ENCODE peak calls at places on chromosomes 1 and 21, in six cellular contexts. One of them, this sample, is unnamed.

GRCh38 chr1:198925575-198925974 is 286.7 kb downstream of the PTPRC start:
- DNase-seq in upper lobe of right lung: no peak
- DNase-seq in cardiac fibroblast: no peak
- DNase-seq in colonic mucosa: no peak
- DNase-seq in fibroblast of mammary gland: no peak
- DNase-seq in HepG2: no peak
- DNase-seq in this sample: no peak

GRCh38 chr1:151085953-151086559 is 15.5 kb downstream of the GABPB2 start:
- DNase-seq in upper lobe of right lung: no peak
- DNase-seq in cardiac fibroblast: no peak
- DNase-seq in colonic mucosa: no peak
- DNase-seq in fibroblast of mammary gland: no peak
- DNase-seq in HepG2: no peak
- DNase-seq in this sample: no peak

GRCh38 chr1:183582021-183582746 is 8.1 kb downstream of the NCF2 start:
- DNase-seq in upper lobe of right lung: no peak
- DNase-seq in cardiac fibroblast: no peak
- DNase-seq in colonic mucosa: no peak
- DNase-seq in fibroblast of mammary gland: no peak
- DNase-seq in HepG2: no peak
- DNase-seq in this sample: no peak

GRCh38 chr1:85406887-85407593 is 57.9 kb downstream of the DDAH1 start:
- DNase-seq in upper lobe of right lung: no peak
- DNase-seq in cardiac fibroblast: peak; percentile 94
- DNase-seq in colonic mucosa: peak; percentile 60
- DNase-seq in fibroblast of mammary gland: peak; percentile 94
- DNase-seq in HepG2: peak; percentile 69
- DNase-seq in this sample: peak; percentile 26

GRCh38 chr1:75392278-75392677 is 218.6 kb downstream of the SLC44A5 start:
- DNase-seq in upper lobe of right lung: no peak
- DNase-seq in cardiac fibroblast: no peak
- DNase-seq in colonic mucosa: no peak
- DNase-seq in fibroblast of mammary gland: no peak
- DNase-seq in HepG2: no peak
- DNase-seq in this sample: no peak

GRCh38 chr1:117535776-117536175 is 70.1 kb upstream of the TENT5C start:
- DNase-seq in upper lobe of right lung: no peak
- DNase-seq in cardiac fibroblast: no peak
- DNase-seq in colonic mucosa: no peak
- DNase-seq in fibroblast of mammary gland: no peak
- DNase-seq in HepG2: no peak
- DNase-seq in this sample: no peak

GRCh38 chr1:209652121-209652742 is at the start of gene LAMB3:
- DNase-seq in upper lobe of right lung: peak; percentile 82
- DNase-seq in cardiac fibroblast: no peak
- DNase-seq in colonic mucosa: peak; percentile 92
- DNase-seq in fibroblast of mammary gland: no peak
- DNase-seq in HepG2: no peak
- DNase-seq in this sample: no peak

GRCh38 chr1:234246638-234247116 is 126.6 kb upstream of the COA6 start:
- DNase-seq in upper lobe of right lung: no peak
- DNase-seq in cardiac fibroblast: no peak
- DNase-seq in colonic mucosa: no peak
- DNase-seq in fibroblast of mammary gland: no peak
- DNase-seq in HepG2: no peak
- DNase-seq in this sample: no peak

GRCh38 chr1:195030793-195031192 is 1577.4 kb downstream of the KCNT2 start:
- DNase-seq in upper lobe of right lung: peak; percentile 44
- DNase-seq in cardiac fibroblast: no peak
- DNase-seq in colonic mucosa: no peak
- DNase-seq in fibroblast of mammary gland: no peak
- DNase-seq in HepG2: no peak
- DNase-seq in this sample: no peak

GRCh38 chr1:167057297-167057688 is 32.9 kb downstream of the GPA33 start:
- DNase-seq in upper lobe of right lung: no peak
- DNase-seq in cardiac fibroblast: peak; percentile 29
- DNase-seq in colonic mucosa: no peak
- DNase-seq in fibroblast of mammary gland: peak; percentile 19
- DNase-seq in HepG2: peak; percentile 39
- DNase-seq in this sample: no peak

GRCh38 chr1:29236993-29237905 is 927 bp downstream of the PTPRU start:
- DNase-seq in upper lobe of right lung: peak; percentile 85
- DNase-seq in cardiac fibroblast: peak; percentile 73
- DNase-seq in colonic mucosa: peak; percentile 35
- DNase-seq in fibroblast of mammary gland: no peak
- DNase-seq in HepG2: peak; percentile 34
- DNase-seq in this sample: peak; percentile 79

GRCh38 chr21:42570362-42570761 is 56.7 kb downstream of the SLC37A1 start:
- DNase-seq in upper lobe of right lung: no peak
- DNase-seq in cardiac fibroblast: no peak
- DNase-seq in colonic mucosa: no peak
- DNase-seq in fibroblast of mammary gland: no peak
- DNase-seq in HepG2: no peak
- DNase-seq in this sample: no peak

GRCh38 chr1:230864441-230864840 is 3.9 kb downstream of the C1orf198 start:
- DNase-seq in upper lobe of right lung: no peak
- DNase-seq in cardiac fibroblast: peak; percentile 39
- DNase-seq in colonic mucosa: no peak
- DNase-seq in fibroblast of mammary gland: no peak
- DNase-seq in HepG2: no peak
- DNase-seq in this sample: no peak

GRCh38 chr1:2592672-2593071 is 6.1 kb downstream of the PRXL2B start:
- DNase-seq in upper lobe of right lung: peak; percentile 54
- DNase-seq in cardiac fibroblast: no peak
- DNase-seq in colonic mucosa: peak; percentile 69
- DNase-seq in fibroblast of mammary gland: no peak
- DNase-seq in HepG2: no peak
- DNase-seq in this sample: no peak

GRCh38 chr1:228544021-228544850 is 57.1 kb downstream of the RNF187 start:
- DNase-seq in upper lobe of right lung: peak; percentile 17
- DNase-seq in cardiac fibroblast: no peak
- DNase-seq in colonic mucosa: no peak
- DNase-seq in fibroblast of mammary gland: no peak
- DNase-seq in HepG2: no peak
- DNase-seq in this sample: no peak

GRCh38 chr21:33924079-33924765 is 8.6 kb upstream of the ATP5PO start:
- DNase-seq in upper lobe of right lung: peak; percentile 92
- DNase-seq in cardiac fibroblast: peak; percentile 85
- DNase-seq in colonic mucosa: peak; percentile 95
- DNase-seq in fibroblast of mammary gland: peak; percentile 76
- DNase-seq in HepG2: peak; percentile 70
- DNase-seq in this sample: peak; percentile 94

GRCh38 chr1:100683448-100684349 is 35.8 kb upstream of the VCAM1 start:
- DNase-seq in upper lobe of right lung: no peak
- DNase-seq in cardiac fibroblast: no peak
- DNase-seq in colonic mucosa: no peak
- DNase-seq in fibroblast of mammary gland: no peak
- DNase-seq in HepG2: no peak
- DNase-seq in this sample: no peak

GRCh38 chr1:207084701-207085180 is 3.9 kb upstream of the C4BPB start:
- DNase-seq in upper lobe of right lung: no peak
- DNase-seq in cardiac fibroblast: peak; percentile 71
- DNase-seq in colonic mucosa: peak; percentile 70
- DNase-seq in fibroblast of mammary gland: peak; percentile 55
- DNase-seq in HepG2: peak; percentile 71
- DNase-seq in this sample: peak; percentile 20

GRCh38 chr1:93979718-93980319 is 70.6 kb upstream of the GCLM start:
- DNase-seq in upper lobe of right lung: no peak
- DNase-seq in cardiac fibroblast: peak; percentile 84
- DNase-seq in colonic mucosa: peak; percentile 58
- DNase-seq in fibroblast of mammary gland: peak; percentile 82
- DNase-seq in HepG2: peak; percentile 93
- DNase-seq in this sample: peak; percentile 34

GRCh38 chr1:181101581-181102226 is 13.2 kb downstream of the IER5 start:
- DNase-seq in upper lobe of right lung: no peak
- DNase-seq in cardiac fibroblast: peak; percentile 76
- DNase-seq in colonic mucosa: no peak
- DNase-seq in fibroblast of mammary gland: peak; percentile 69
- DNase-seq in HepG2: no peak
- DNase-seq in this sample: no peak

GRCh38 chr1:219963432-219963831 is 35.1 kb upstream of the SLC30A10 start:
- DNase-seq in upper lobe of right lung: no peak
- DNase-seq in cardiac fibroblast: no peak
- DNase-seq in colonic mucosa: no peak
- DNase-seq in fibroblast of mammary gland: no peak
- DNase-seq in HepG2: peak; percentile 11
- DNase-seq in this sample: no peak

GRCh38 chr1:155890251-155890650 is 20.9 kb downstream of the RIT1 start:
- DNase-seq in upper lobe of right lung: no peak
- DNase-seq in cardiac fibroblast: no peak
- DNase-seq in colonic mucosa: no peak
- DNase-seq in fibroblast of mammary gland: no peak
- DNase-seq in HepG2: no peak
- DNase-seq in this sample: no peak

GRCh38 chr1:156241926-156242325 is at the start of gene BGLAP:
- DNase-seq in upper lobe of right lung: no peak
- DNase-seq in cardiac fibroblast: no peak
- DNase-seq in colonic mucosa: no peak
- DNase-seq in fibroblast of mammary gland: no peak
- DNase-seq in HepG2: no peak
- DNase-seq in this sample: no peak

GRCh38 chr21:35324372-35325220 is 275.5 kb upstream of the RUNX1 start:
- DNase-seq in upper lobe of right lung: no peak
- DNase-seq in cardiac fibroblast: peak; percentile 72
- DNase-seq in colonic mucosa: no peak
- DNase-seq in fibroblast of mammary gland: peak; percentile 65
- DNase-seq in HepG2: no peak
- DNase-seq in this sample: peak; percentile 29

GRCh38 chr1:53071167-53071865 is 9.3 kb downstream of the PODN start:
- DNase-seq in upper lobe of right lung: no peak
- DNase-seq in cardiac fibroblast: no peak
- DNase-seq in colonic mucosa: no peak
- DNase-seq in fibroblast of mammary gland: no peak
- DNase-seq in HepG2: no peak
- DNase-seq in this sample: peak; percentile 10

GRCh38 chr1:210663730-210664573 is 335.2 kb downstream of the HHAT start:
- DNase-seq in upper lobe of right lung: no peak
- DNase-seq in cardiac fibroblast: no peak
- DNase-seq in colonic mucosa: no peak
- DNase-seq in fibroblast of mammary gland: no peak
- DNase-seq in HepG2: no peak
- DNase-seq in this sample: no peak

GRCh38 chr1:58900401-58900800 is 116.6 kb upstream of the JUN start:
- DNase-seq in upper lobe of right lung: no peak
- DNase-seq in cardiac fibroblast: no peak
- DNase-seq in colonic mucosa: no peak
- DNase-seq in fibroblast of mammary gland: no peak
- DNase-seq in HepG2: no peak
- DNase-seq in this sample: no peak

GRCh38 chr1:65235867-65236805 is 73.2 kb upstream of the DNAJC6 start:
- DNase-seq in upper lobe of right lung: no peak
- DNase-seq in cardiac fibroblast: peak; percentile 74
- DNase-seq in colonic mucosa: no peak
- DNase-seq in fibroblast of mammary gland: peak; percentile 54
- DNase-seq in HepG2: peak; percentile 46
- DNase-seq in this sample: no peak
- TF ChIP-seq CTCF in upper lobe of right lung: peak; percentile 73
- TF ChIP-seq CTCF in cardiac fibroblast: peak; percentile 45
- TF ChIP-seq CTCF in colonic mucosa: peak; percentile 33
- TF ChIP-seq CTCF in fibroblast of mammary gland: peak; percentile 49
- TF ChIP-seq CTCF in HepG2: peak; percentile 50
- TF ChIP-seq CTCF in this sample: no peak

DNA sequence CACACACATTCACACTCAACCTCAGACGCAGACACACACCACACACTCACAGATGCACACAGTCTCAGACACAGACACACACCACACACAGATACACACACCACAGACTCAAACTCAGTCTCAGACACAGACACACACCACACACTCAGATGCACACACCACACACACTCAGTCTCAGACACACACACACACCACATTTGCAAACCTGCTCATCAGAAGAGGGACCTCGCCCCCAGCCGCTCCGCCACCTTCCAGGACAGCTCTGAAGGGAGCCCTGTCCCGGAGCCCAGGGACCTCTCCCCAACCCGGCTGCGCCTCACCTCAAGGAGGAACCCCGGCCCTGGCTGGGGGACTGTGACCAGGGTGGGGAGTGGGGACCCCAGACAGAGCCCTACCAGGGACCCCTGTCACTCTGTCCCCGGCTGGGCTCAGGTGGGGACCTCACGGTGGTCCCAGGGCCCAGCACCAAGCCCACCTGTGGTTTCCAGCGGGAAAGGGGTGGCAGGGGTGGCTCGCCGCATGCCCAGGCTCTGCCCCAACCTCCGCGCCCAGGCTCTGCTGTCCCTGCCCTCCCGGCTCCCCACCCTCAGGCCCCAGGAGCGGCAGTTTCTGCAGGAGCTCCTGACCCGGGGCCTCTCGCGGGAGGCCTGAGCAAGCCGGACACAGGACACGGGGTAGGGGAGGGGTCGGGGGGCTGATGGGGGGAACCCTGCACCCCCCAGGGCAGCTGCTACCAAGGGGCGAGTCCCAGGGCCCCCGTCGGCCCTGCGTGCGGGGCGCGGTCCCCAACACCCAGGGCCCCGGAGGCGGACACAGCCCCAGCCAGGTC is 701 bp upstream of the COL6A2 start:
- DNase-seq in upper lobe of right lung: peak; percentile 62
- DNase-seq in cardiac fibroblast: no peak
- DNase-seq in colonic mucosa: peak; percentile 17
- DNase-seq in fibroblast of mammary gland: peak; percentile 31
- DNase-seq in HepG2: no peak
- DNase-seq in this sample: peak; percentile 61
- H3K4me3 ChIP-seq in upper lobe of right lung: peak overlapping the region; percentile 57
- H3K4me3 ChIP-seq in cardiac fibroblast: peak overlapping the region; percentile 46
- H3K4me3 ChIP-seq in colonic mucosa: peak overlapping the region; percentile 45
- H3K4me3 ChIP-seq in fibroblast of mammary gland: peak overlapping the region; percentile 59
- H3K4me3 ChIP-seq in HepG2: no peak overlapping the region
- H3K4me3 ChIP-seq in this sample: peak overlapping the region; percentile 76

GRCh38 chr1:19957779-19958178 is 21.6 kb downstream of the PLA2G2A start:
- DNase-seq in upper lobe of right lung: no peak
- DNase-seq in cardiac fibroblast: no peak
- DNase-seq in colonic mucosa: no peak
- DNase-seq in fibroblast of mammary gland: no peak
- DNase-seq in HepG2: peak; percentile 30
- DNase-seq in this sample: no peak
- TF ChIP-seq CTCF in upper lobe of right lung: no peak
- TF ChIP-seq CTCF in cardiac fibroblast: no peak
- TF ChIP-seq CTCF in colonic mucosa: no peak
- TF ChIP-seq CTCF in fibroblast of mammary gland: peak; percentile 6
- TF ChIP-seq CTCF in HepG2: peak; percentile 40
- TF ChIP-seq CTCF in this sample: no peak

DNA sequence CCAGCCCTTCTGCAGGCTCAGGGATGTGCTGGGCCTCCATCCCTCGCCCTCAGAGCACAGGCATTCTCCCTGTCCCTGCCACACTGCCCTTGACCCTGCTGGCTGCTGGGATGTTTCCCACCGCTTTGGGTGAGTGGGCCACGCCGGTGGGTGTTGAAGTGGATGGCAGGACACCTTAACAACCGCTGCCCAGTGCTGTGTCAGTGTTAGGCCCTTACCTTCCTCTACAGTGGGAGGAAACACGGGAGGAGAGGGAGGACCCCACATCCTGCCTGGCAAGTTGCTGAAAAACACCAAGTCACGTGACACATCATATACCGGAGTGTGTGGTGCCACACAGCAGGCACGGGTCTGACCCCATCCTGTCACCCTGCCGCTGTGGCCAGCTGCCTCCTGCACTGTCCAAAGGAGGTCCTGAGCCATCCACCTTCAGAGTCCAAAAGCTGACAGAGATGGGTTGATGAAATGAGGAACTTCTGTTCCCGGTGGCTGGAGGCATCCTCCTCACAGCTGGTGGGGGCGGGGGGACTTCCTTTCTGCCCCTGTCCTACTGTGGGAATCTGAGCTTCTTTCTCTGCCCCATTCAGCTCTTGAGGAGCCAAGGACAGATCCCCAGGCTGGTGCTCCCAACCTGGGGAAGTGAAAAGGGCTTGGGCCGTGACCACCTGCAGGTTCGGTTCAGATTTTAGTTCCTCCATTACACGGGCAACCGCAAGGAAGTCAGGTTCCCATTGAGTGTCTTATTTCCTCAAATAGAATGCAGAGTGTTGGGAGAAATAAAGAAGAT is 3.2 kb upstream of the THEMIS2 start:
- DNase-seq in upper lobe of right lung: peak; percentile 69
- DNase-seq in cardiac fibroblast: no peak
- DNase-seq in colonic mucosa: no peak
- DNase-seq in fibroblast of mammary gland: no peak
- DNase-seq in HepG2: no peak
- DNase-seq in this sample: no peak
- H3K4me3 ChIP-seq in upper lobe of right lung: no peak overlapping the region
- H3K4me3 ChIP-seq in cardiac fibroblast: no peak overlapping the region
- H3K4me3 ChIP-seq in colonic mucosa: no peak overlapping the region
- H3K4me3 ChIP-seq in fibroblast of mammary gland: no peak overlapping the region
- H3K4me3 ChIP-seq in HepG2: no peak overlapping the region
- H3K4me3 ChIP-seq in this sample: no peak overlapping the region